ENCODE peak calls at places on chromosome 5, in eight cellular contexts. R, L, Q, V, T, C, F and J are unnamed samples.

GRCh38 chr5:117657591-117657990 is 1083.0 kb upstream of the SEMA6A start:
- DNase-seq in R (no peak), L (no peak), Q (no peak), V (no peak), T (no peak), C (no peak), F (no peak), J (no peak)

GRCh38 chr5:114361724-114362196 is at the start of gene KCNN2:
- DNase-seq in R (peak; percentile 92), L (peak; percentile 94), Q (peak; percentile 3), V (peak; percentile 93), T (peak; percentile 49), C (peak; percentile 23), F (no peak), J (peak; percentile 92)

GRCh38 chr5:41408676-41409443 is 101.5 kb downstream of the PLCXD3 start:
- DNase-seq in R (peak; percentile 74), L (no peak), Q (peak; percentile 90), V (no peak), T (peak; percentile 33), C (no peak), F (no peak), J (peak; percentile 71)

GRCh38 chr5:60257852-60258251 is 364.3 kb upstream of the PDE4D start:
- DNase-seq in R (no peak), L (no peak), Q (no peak), V (no peak), T (no peak), C (peak; percentile 74), F (no peak), J (no peak)

GRCh38 chr5:55821731-55822512 is 29.2 kb upstream of the IL31RA start:
- DNase-seq in R (no peak), L (no peak), Q (no peak), V (peak; percentile 55), T (peak; percentile 10), C (no peak), F (no peak), J (peak; percentile 80)

GRCh38 chr5:32172908-32173393 is 1.2 kb downstream of the GOLPH3 start:
- DNase-seq in R (no peak), L (no peak), Q (peak; percentile 32), V (no peak), T (peak; percentile 40), C (no peak), F (no peak), J (no peak)

GRCh38 chr5:57698785-57699184 is 216.2 kb upstream of the ACTBL2 start:
- DNase-seq in R (no peak), L (no peak), Q (peak; percentile 94), V (peak; percentile 14), T (peak; percentile 22), C (peak; percentile 42), F (peak; percentile 76), J (no peak)

GRCh38 chr5:68268363-68269130 is 53.0 kb downstream of the PIK3R1 start:
- DNase-seq in R (no peak), L (no peak), Q (no peak), V (no peak), T (no peak), C (no peak), F (no peak), J (no peak)

GRCh38 chr5:142200387-142200786 is 91.8 kb downstream of the NDFIP1 start:
- DNase-seq in R (no peak), L (no peak), Q (no peak), V (no peak), T (no peak), C (no peak), F (no peak), J (peak; percentile 15)

GRCh38 chr5:142199388-142199787 is 90.8 kb downstream of the NDFIP1 start:
- DNase-seq in R (no peak), L (no peak), Q (no peak), V (no peak), T (no peak), C (no peak), F (no peak), J (peak; percentile 48)

GRCh38 chr5:142202282-142202681 is 93.7 kb downstream of the NDFIP1 start:
- DNase-seq in R (peak; percentile 65), L (no peak), Q (no peak), V (no peak), T (peak; percentile 84), C (no peak), F (no peak), J (no peak)

GRCh38 chr5:142204219-142204618 is 95.6 kb downstream of the NDFIP1 start:
- DNase-seq in R (no peak), L (no peak), Q (no peak), V (no peak), T (no peak), C (no peak), F (no peak), J (no peak)

DNA sequence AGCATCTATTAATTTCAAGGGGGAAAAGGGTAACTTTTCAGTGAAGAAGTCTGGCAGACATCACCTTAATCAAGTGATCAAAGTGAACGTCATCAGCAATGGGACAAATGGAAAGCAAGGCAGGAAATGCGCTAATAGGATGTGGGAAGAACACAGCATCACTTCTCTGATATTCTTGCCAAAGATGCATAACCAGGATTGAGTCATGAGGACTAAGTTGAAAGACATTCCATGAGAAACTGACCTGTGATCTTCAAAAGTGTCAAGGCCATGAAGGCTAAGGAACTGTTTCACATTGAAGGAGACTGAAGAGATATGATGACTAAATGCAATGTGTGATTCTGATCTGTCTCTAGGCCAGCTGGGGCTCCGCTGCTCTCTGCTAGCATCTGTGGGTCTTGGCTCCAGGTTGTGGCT is 92.9 kb downstream of the NDFIP1 start:
- DNase-seq in R (peak; percentile 99), L (no peak), Q (peak; percentile 74), V (no peak), T (peak; percentile 98), C (no peak), F (peak; percentile 24), J (no peak)
- H3K9ac ChIP-seq in R (no peak overlapping the region), L (no peak overlapping the region), Q (peak overlapping the region; percentile 59), V (no peak overlapping the region), T (peak overlapping the region; percentile 53), C (no peak overlapping the region), F (no peak overlapping the region), J (no peak overlapping the region)

DNA sequence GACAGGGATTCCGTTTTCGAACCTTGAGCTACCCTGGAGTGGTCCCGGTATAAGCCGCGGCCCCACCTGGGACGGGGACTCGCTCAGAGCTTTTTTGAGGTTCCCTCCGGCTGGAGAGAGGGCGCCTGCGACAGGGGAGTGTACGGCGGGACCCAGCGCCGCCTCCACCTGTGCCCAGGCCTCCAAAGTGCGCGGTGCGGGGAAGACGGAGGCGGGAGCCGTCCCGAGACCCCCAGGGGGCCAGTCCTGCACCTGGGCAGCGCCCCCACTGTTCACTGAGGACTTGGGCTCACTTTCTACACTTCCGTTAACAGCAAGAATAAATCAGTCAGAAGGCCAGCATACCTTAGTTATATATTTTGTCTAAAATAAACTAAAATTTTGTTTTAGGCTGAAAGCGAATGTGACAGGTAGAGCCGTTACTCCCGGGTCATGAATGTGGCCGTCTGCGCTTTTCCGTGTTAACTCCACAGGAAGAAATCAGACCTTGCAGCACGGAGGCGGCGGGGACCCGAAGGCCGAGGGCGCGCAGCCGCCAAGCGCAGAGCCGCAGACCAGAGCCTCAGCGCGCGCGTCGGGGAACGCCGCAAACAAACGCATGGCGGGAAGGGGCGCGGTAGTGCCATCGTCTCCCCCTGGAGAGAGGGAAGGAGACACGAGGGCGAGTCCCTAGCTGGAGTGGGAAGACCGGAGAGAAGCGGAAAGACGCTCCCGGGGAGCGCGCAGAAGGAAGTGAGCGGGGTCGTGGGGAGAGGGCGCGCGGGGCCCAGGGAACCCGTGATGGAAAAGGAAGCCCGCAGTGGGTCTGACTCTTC is 14.1 kb downstream of the TRIM7 start:
- DNase-seq in R (no peak), L (peak; percentile 65), Q (peak; percentile 37), V (peak; percentile 80), T (no peak), C (no peak), F (no peak), J (peak; percentile 85)
- TF ChIP-seq CTCF in R (peak; percentile 14), L (peak; percentile 27), Q (peak; percentile 46), V (peak; percentile 33), T (peak; percentile 13), C (peak; percentile 46), F (no peak), J (peak; percentile 5)

GRCh38 chr5:131533844-131534243 is 101.2 kb downstream of the RAPGEF6 start:
- DNase-seq in R (no peak), L (no peak), Q (no peak), V (no peak), T (no peak), C (no peak), F (no peak), J (no peak)

GRCh38 chr5:131532016-131532640 is 102.9 kb downstream of the RAPGEF6 start:
- DNase-seq in R (no peak), L (peak; percentile 17), Q (no peak), V (no peak), T (no peak), C (no peak), F (no peak), J (no peak)

GRCh38 chr5:131534995-131535394 is 100.0 kb downstream of the RAPGEF6 start:
- DNase-seq in R (peak; percentile 26), L (no peak), Q (no peak), V (no peak), T (peak; percentile 18), C (no peak), F (no peak), J (no peak)

GRCh38 chr5:131528682-131529081 is 106.3 kb downstream of the RAPGEF6 start:
- DNase-seq in R (no peak), L (no peak), Q (no peak), V (no peak), T (no peak), C (no peak), F (no peak), J (no peak)

DNA sequence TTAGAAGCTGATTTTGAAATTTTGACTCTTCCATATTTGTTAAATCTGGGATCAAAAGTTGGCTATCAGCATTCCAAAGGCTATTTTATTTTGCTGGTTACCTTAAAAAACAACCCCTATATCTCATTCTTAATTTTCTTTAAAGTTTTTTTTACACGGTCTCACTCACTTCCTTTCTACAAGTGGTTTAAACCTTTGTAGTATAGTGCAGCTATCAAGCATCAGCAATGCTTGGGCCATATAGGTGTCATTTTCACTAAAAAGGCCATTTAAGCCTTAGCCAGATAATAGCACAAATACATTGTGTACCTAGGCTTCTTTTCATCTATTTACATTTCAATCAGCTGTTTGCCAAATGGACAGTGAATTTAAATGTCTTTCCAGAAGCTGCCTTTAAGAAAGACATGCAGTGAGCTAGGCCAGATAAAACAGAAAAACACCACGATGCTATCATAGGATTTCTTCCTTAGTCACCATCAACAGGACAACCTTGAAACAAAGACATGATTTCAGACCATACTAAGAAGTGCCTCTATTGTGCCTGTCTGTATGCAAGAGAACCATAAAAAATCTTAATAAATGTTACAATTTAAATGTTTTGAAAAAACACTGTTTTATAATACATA is 104.2 kb downstream of the RAPGEF6 start:
- DNase-seq in R (peak; percentile 25), L (no peak), Q (no peak), V (no peak), T (no peak), C (no peak), F (no peak), J (no peak)
- H3K4me3 ChIP-seq in R (no peak overlapping the region), L (no peak overlapping the region), Q (no peak overlapping the region), V (no peak overlapping the region), T (no peak overlapping the region), C (no peak overlapping the region), F (no peak overlapping the region), J (no peak overlapping the region)

GRCh38 chr5:176413709-176414191 is 2.6 kb downstream of the CLTB start:
- DNase-seq in R (no peak), L (no peak), Q (no peak), V (no peak), T (no peak), C (no peak), F (no peak), J (no peak)

GRCh38 chr5:176416123-176416924 is at the start of gene CLTB:
- DNase-seq in R (peak; percentile 78), L (peak; percentile 92), Q (peak; percentile 93), V (peak; percentile 97), T (peak; percentile 56), C (peak; percentile 74), F (peak; percentile 77), J (peak; percentile 96)

GRCh38 chr5:176413255-176413565 is 3.1 kb downstream of the CLTB start:
- DNase-seq in R (no peak), L (no peak), Q (no peak), V (no peak), T (no peak), C (no peak), F (no peak), J (no peak)

GRCh38 chr5:176415240-176416122 is 858 bp downstream of the CLTB start:
- DNase-seq in R (peak; percentile 49), L (no peak), Q (peak; percentile 82), V (peak; percentile 36), T (peak; percentile 43), C (no peak), F (no peak), J (no peak)

DNA sequence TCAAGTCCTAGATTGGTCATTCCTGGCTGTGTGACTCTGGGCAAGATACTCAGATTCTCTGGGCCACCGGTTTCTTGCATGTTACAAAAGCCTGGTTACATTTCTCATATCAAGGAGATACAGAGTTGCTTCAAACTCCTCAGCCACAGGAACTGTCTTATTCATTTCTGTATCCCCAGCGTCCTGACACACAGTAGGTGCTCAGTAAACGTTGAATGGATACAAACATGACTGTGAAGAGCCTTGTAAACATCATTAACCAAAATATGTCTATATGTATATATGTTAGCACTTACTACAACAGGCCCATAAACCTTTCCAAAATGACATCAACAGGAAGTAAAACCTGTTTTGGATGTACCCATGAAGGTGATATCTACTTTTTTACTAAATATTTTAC is 1.6 kb downstream of the CLTB start:
- DNase-seq in R (no peak), L (no peak), Q (peak; percentile 19), V (no peak), T (no peak), C (no peak), F (no peak), J (no peak)
- H3K9ac ChIP-seq in R (no peak overlapping the region), L (no peak overlapping the region), Q (peak overlapping the region; percentile 3), V (no peak overlapping the region), T (no peak overlapping the region), C (no peak overlapping the region), F (no peak overlapping the region), J (no peak overlapping the region)